ENCODE peak calls at places on chromosomes 7 and 10, in nine cellular contexts. Z is mucosa of gallbladder; G is activated CD8-positive, alpha-beta memory T cell treated with anti-CD3 and anti-CD28 coated beads for 24 hours; C is NCI-H1092; O is neural progenitor cell; U is activated B cell treated with CpG ODN at 0.5 μM for 24 hours; I is NCI-H510A treated with DMSO at 0.1 percent for 48 hours; A is posterior cingulate gyrus; H is iris pigment epithelial cell. M is an unnamed sample.

GRCh38 chr10:102509387-102509786 is 5.6 kb downstream of the SUFU start:
- DNase-seq in Z (no peak), G (no peak), C (no peak), O (no peak), U (no peak), I (no peak), A (no peak), H (peak), M (no peak)

GRCh38 chr7:40162516-40162915 is 27.7 kb downstream of the SUGCT start:
- DNase-seq in Z (no peak), G (no peak), C (no peak), O (no peak), U (no peak), I (no peak), A (no peak), H (no peak), M (no peak)

GRCh38 chr7:115299379-115300038 is 377.6 kb downstream of the MDFIC start:
- DNase-seq in Z (no peak), G (no peak), C (no peak), O (no peak), U (no peak), I (no peak), A (no peak), H (no peak), M (no peak)

GRCh38 chr7:134834689-134835462 is 55.4 kb downstream of the CALD1 start:
- DNase-seq in Z (no peak), G (no peak), C (no peak), O (no peak), U (no peak), I (no peak), A (no peak), H (no peak), M (no peak)

GRCh38 chr10:124308351-124308645 is 110.4 kb downstream of the OAT start:
- DNase-seq in Z (no peak), G (peak), C (no peak), O (no peak), U (peak), I (no peak), A (no peak), H (no peak), M (no peak)

GRCh38 chr7:106018566-106019338 is 55.7 kb downstream of the CDHR3 start:
- DNase-seq in Z (no peak), G (no peak), C (no peak), O (no peak), U (no peak), I (no peak), A (no peak), H (no peak), M (no peak)

GRCh38 chr7:155456772-155457543 is 971 bp upstream of the EN2 start:
- DNase-seq in Z (peak), G (peak), C (peak), O (peak), U (no peak), I (no peak), A (peak), H (peak), M (peak)

GRCh38 chr7:155956977-155957376 is 144.7 kb upstream of the SHH start:
- DNase-seq in Z (no peak), G (no peak), C (no peak), O (no peak), U (no peak), I (no peak), A (no peak), H (no peak), M (no peak)

GRCh38 chr10:115947104-115947503 is 325.9 kb downstream of the GFRA1 start:
- DNase-seq in Z (no peak), G (no peak), C (no peak), O (no peak), U (no peak), I (no peak), A (no peak), H (peak), M (no peak)

GRCh38 chr7:697259-697615 is 29.3 kb upstream of the DNAAF5 start:
- DNase-seq in Z (no peak), G (no peak), C (no peak), O (no peak), U (no peak), I (no peak), A (no peak), H (no peak), M (no peak)

GRCh38 chr10:123507298-123507697 is 158.9 kb upstream of the GPR26 start:
- DNase-seq in Z (no peak), G (no peak), C (no peak), O (no peak), U (no peak), I (no peak), A (no peak), H (no peak), M (no peak)

GRCh38 chr7:95963446-95963990 is 191.2 kb downstream of the DYNC1I1 start:
- DNase-seq in Z (no peak), G (no peak), C (no peak), O (no peak), U (no peak), I (no peak), A (no peak), H (no peak), M (no peak)

GRCh38 chr7:138974675-138975237 is 6.4 kb downstream of the KIAA1549 start:
- DNase-seq in Z (no peak), G (no peak), C (no peak), O (peak), U (no peak), I (no peak), A (no peak), H (no peak), M (no peak)

GRCh38 chr10:119421887-119422684 is 120.4 kb downstream of the RGS10 start:
- DNase-seq in Z (no peak), G (no peak), C (no peak), O (no peak), U (no peak), I (no peak), A (no peak), H (no peak), M (no peak)

GRCh38 chr10:122192142-122192541 is 79.0 kb upstream of the BTBD16 start:
- DNase-seq in Z (peak), G (no peak), C (no peak), O (peak), U (no peak), I (no peak), A (peak), H (no peak), M (peak)

GRCh38 chr7:44375236-44375699 is 49.9 kb upstream of the CAMK2B start:
- DNase-seq in Z (no peak), G (no peak), C (peak), O (peak), U (no peak), I (peak), A (no peak), H (no peak), M (no peak)

GRCh38 chr7:94907420-94908203 is at the start of gene PPP1R9A:
- DNase-seq in Z (peak), G (no peak), C (peak), O (peak), U (no peak), I (peak), A (peak), H (peak), M (peak)

GRCh38 chr7:24979863-24980694 is at the start of gene OSBPL3:
- DNase-seq in Z (peak), G (peak), C (peak), O (peak), U (peak), I (peak), A (peak), H (peak), M (peak)

GRCh38 chr7:100699018-100699417 is 5.0 kb upstream of the GIGYF1 start:
- DNase-seq in Z (no peak), G (no peak), C (no peak), O (no peak), U (no peak), I (no peak), A (no peak), H (no peak), M (no peak)

GRCh38 chr10:17219024-17219423 is 9.0 kb upstream of the VIM start:
- DNase-seq in Z (no peak), G (no peak), C (no peak), O (no peak), U (no peak), I (no peak), A (no peak), H (peak), M (no peak)

GRCh38 chr7:100745184-100745583 is 11.8 kb downstream of the ZAN start:
- DNase-seq in Z (peak), G (peak), C (no peak), O (no peak), U (peak), I (no peak), A (no peak), H (peak), M (peak)

GRCh38 chr10:11608159-11608966 is 3.1 kb downstream of the USP6NL start:
- DNase-seq in Z (no peak), G (no peak), C (no peak), O (no peak), U (no peak), I (no peak), A (no peak), H (no peak), M (no peak)

GRCh38 chr7:112163021-112163310 is 43.2 kb downstream of the DOCK4 start:
- DNase-seq in Z (no peak), G (no peak), C (no peak), O (no peak), U (no peak), I (no peak), A (no peak), H (no peak), M (no peak)

GRCh38 chr10:77626266-77626935 is 11.2 kb downstream of the KCNMA1 start:
- DNase-seq in Z (no peak), G (no peak), C (no peak), O (no peak), U (no peak), I (no peak), A (no peak), H (no peak), M (no peak)

GRCh38 chr10:69337312-69338132 is 59.2 kb downstream of the HK1 start:
- DNase-seq in Z (no peak), G (no peak), C (no peak), O (no peak), U (no peak), I (peak), A (no peak), H (peak), M (no peak)

GRCh38 chr10:48533951-48534720 is 70.7 kb downstream of the ARHGAP22 start:
- DNase-seq in Z (peak), G (no peak), C (no peak), O (no peak), U (no peak), I (no peak), A (no peak), H (no peak), M (no peak)

GRCh38 chr7:44284881-44285541 is 40.4 kb downstream of the CAMK2B start:
- DNase-seq in Z (no peak), G (no peak), C (no peak), O (no peak), U (peak), I (no peak), A (peak), H (no peak), M (peak)

GRCh38 chr7:3953946-3954345 is 652.9 kb downstream of the SDK1 start:
- DNase-seq in Z (no peak), G (no peak), C (no peak), O (no peak), U (no peak), I (no peak), A (no peak), H (no peak), M (no peak)

GRCh38 chr7:17043012-17043877 is 161.5 kb upstream of the AGR3 start:
- DNase-seq in Z (no peak), G (no peak), C (no peak), O (no peak), U (no peak), I (no peak), A (no peak), H (peak), M (no peak)

GRCh38 chr7:128932862-128933821 is 4.6 kb upstream of the IRF5 start:
- DNase-seq in Z (peak), G (peak), C (no peak), O (no peak), U (no peak), I (no peak), A (peak), H (no peak), M (no peak)

M was measured in dorsolateral prefrontal cortex.